ENCODE peak calls at places on chromosomes 5 and 9, in nine cellular contexts. One of them, this sample, is unnamed.

GRCh38 chr9:70589571-70590263 is 175.3 kb upstream of the KLF9 start:
- DNase-seq in caudate nucleus: no peak
- DNase-seq in psoas muscle: peak; percentile 51
- DNase-seq in effector memory CD4-positive, alpha-beta T cell: no peak
- DNase-seq in substantia nigra: no peak
- DNase-seq in keratinocyte: no peak
- DNase-seq in A549: no peak
- DNase-seq in transverse colon: no peak
- DNase-seq in CD4-positive, alpha-beta T cell: no peak
- DNase-seq in this sample: no peak

GRCh38 chr5:28369418-28369817 is 1331.0 kb upstream of the CDH9 start:
- DNase-seq in substantia nigra: no peak
- DNase-seq in psoas muscle: no peak
- DNase-seq in keratinocyte: no peak
- DNase-seq in transverse colon: no peak
- DNase-seq in caudate nucleus: no peak
- DNase-seq in A549: no peak
- DNase-seq in effector memory CD4-positive, alpha-beta T cell: no peak
- DNase-seq in CD4-positive, alpha-beta T cell: no peak
- DNase-seq in this sample: no peak

GRCh38 chr5:9947231-9947693 is 302.4 kb downstream of the ATPSCKMT start:
- DNase-seq in keratinocyte: no peak
- DNase-seq in caudate nucleus: no peak
- DNase-seq in transverse colon: no peak
- DNase-seq in CD4-positive, alpha-beta T cell: no peak
- DNase-seq in psoas muscle: no peak
- DNase-seq in substantia nigra: no peak
- DNase-seq in effector memory CD4-positive, alpha-beta T cell: no peak
- DNase-seq in A549: no peak
- DNase-seq in this sample: no peak

GRCh38 chr9:72828281-72828731 is 124.5 kb downstream of the ALDH1A1 start:
- DNase-seq in substantia nigra: no peak
- DNase-seq in CD4-positive, alpha-beta T cell: no peak
- DNase-seq in keratinocyte: peak; percentile 44
- DNase-seq in transverse colon: no peak
- DNase-seq in psoas muscle: no peak
- DNase-seq in effector memory CD4-positive, alpha-beta T cell: no peak
- DNase-seq in caudate nucleus: no peak
- DNase-seq in A549: peak; percentile 44
- DNase-seq in this sample: no peak

GRCh38 chr5:145010834-145011233 is 824.3 kb downstream of the PRELID2 start:
- DNase-seq in substantia nigra: no peak
- DNase-seq in caudate nucleus: no peak
- DNase-seq in CD4-positive, alpha-beta T cell: no peak
- DNase-seq in transverse colon: no peak
- DNase-seq in keratinocyte: no peak
- DNase-seq in A549: no peak
- DNase-seq in effector memory CD4-positive, alpha-beta T cell: no peak
- DNase-seq in psoas muscle: no peak
- DNase-seq in this sample: no peak

GRCh38 chr5:1291611-1292080 is 3.2 kb downstream of the TERT start:
- DNase-seq in effector memory CD4-positive, alpha-beta T cell: no peak
- DNase-seq in substantia nigra: no peak
- DNase-seq in caudate nucleus: no peak
- DNase-seq in transverse colon: peak; percentile 57
- DNase-seq in CD4-positive, alpha-beta T cell: no peak
- DNase-seq in keratinocyte: no peak
- DNase-seq in A549: no peak
- DNase-seq in psoas muscle: no peak
- DNase-seq in this sample: no peak

GRCh38 chr9:131810351-131811170 is 70.7 kb upstream of the RAPGEF1 start:
- DNase-seq in keratinocyte: no peak
- DNase-seq in CD4-positive, alpha-beta T cell: no peak
- DNase-seq in psoas muscle: no peak
- DNase-seq in substantia nigra: no peak
- DNase-seq in transverse colon: no peak
- DNase-seq in A549: peak; percentile 31
- DNase-seq in caudate nucleus: no peak
- DNase-seq in effector memory CD4-positive, alpha-beta T cell: no peak
- DNase-seq in this sample: no peak

GRCh38 chr9:86706391-86706790 is 240.9 kb downstream of the GAS1 start:
- DNase-seq in effector memory CD4-positive, alpha-beta T cell: no peak
- DNase-seq in psoas muscle: no peak
- DNase-seq in transverse colon: no peak
- DNase-seq in caudate nucleus: no peak
- DNase-seq in keratinocyte: no peak
- DNase-seq in A549: no peak
- DNase-seq in CD4-positive, alpha-beta T cell: no peak
- DNase-seq in substantia nigra: no peak
- DNase-seq in this sample: no peak

GRCh38 chr9:75891277-75892167 is 1.0 kb downstream of the PCSK5 start:
- DNase-seq in A549: peak; percentile 26
- DNase-seq in substantia nigra: peak; percentile 59
- DNase-seq in effector memory CD4-positive, alpha-beta T cell: no peak
- DNase-seq in CD4-positive, alpha-beta T cell: peak; percentile 35
- DNase-seq in psoas muscle: peak; percentile 39
- DNase-seq in transverse colon: peak; percentile 55
- DNase-seq in caudate nucleus: peak; percentile 43
- DNase-seq in keratinocyte: no peak
- DNase-seq in this sample: peak; percentile 54

GRCh38 chr5:158410976-158411375 is 552.0 kb upstream of the CLINT1 start:
- DNase-seq in transverse colon: no peak
- DNase-seq in effector memory CD4-positive, alpha-beta T cell: no peak
- DNase-seq in caudate nucleus: no peak
- DNase-seq in psoas muscle: no peak
- DNase-seq in A549: no peak
- DNase-seq in keratinocyte: no peak
- DNase-seq in CD4-positive, alpha-beta T cell: no peak
- DNase-seq in substantia nigra: no peak
- DNase-seq in this sample: no peak

DNA sequence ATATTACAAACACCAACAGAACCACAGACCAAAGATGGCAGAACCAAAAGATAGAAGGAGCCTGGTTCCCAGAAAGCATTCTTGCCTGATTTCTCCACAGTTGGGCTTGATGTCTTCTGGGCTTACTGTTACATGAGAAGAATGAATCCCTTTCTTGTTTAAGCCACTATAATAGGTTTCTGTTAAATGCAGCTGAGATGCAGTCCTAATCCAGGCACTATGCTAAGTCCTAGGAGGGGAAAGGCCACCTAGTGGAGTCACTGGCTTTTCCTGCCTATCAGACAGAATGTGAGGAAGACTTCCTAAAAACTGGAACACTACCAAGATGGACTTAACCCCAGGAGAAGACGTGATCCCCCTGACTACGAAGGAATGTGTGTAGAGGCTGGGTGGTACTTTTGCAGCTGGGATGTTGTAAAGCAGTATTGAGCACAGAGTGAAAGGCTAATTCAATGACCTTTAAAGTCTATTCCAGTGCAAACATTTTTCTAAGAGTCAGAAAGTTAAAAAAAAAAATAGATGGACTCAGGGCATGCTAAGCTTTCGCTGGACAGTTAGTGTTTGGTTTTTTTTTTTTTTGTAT is 34.3 kb upstream of the FSD1L start:
- DNase-seq in transverse colon: peak; percentile 23
- DNase-seq in caudate nucleus: no peak
- DNase-seq in psoas muscle: no peak
- DNase-seq in substantia nigra: no peak
- DNase-seq in A549: peak; percentile 29
- DNase-seq in CD4-positive, alpha-beta T cell: no peak
- DNase-seq in effector memory CD4-positive, alpha-beta T cell: no peak
- DNase-seq in keratinocyte: no peak
- DNase-seq in this sample: no peak
- H3K27ac ChIP-seq in transverse colon: no peak overlapping the region
- H3K27ac ChIP-seq in caudate nucleus: peak overlapping the region; percentile 54
- H3K27ac ChIP-seq in psoas muscle: no peak overlapping the region
- H3K27ac ChIP-seq in substantia nigra: peak overlapping the region; percentile 44
- H3K27ac ChIP-seq in A549: peak overlapping the region; percentile 15
- H3K27ac ChIP-seq in CD4-positive, alpha-beta T cell: no peak overlapping the region
- H3K27ac ChIP-seq in effector memory CD4-positive, alpha-beta T cell: no peak overlapping the region
- H3K27ac ChIP-seq in keratinocyte: no peak overlapping the region
- H3K27ac ChIP-seq in this sample: no peak overlapping the region

GRCh38 chr9:115136379-115136778 is 18.4 kb upstream of the TNC start:
- DNase-seq in psoas muscle: no peak
- DNase-seq in effector memory CD4-positive, alpha-beta T cell: no peak
- DNase-seq in CD4-positive, alpha-beta T cell: no peak
- DNase-seq in keratinocyte: no peak
- DNase-seq in transverse colon: no peak
- DNase-seq in A549: no peak
- DNase-seq in substantia nigra: no peak
- DNase-seq in caudate nucleus: no peak
- DNase-seq in this sample: no peak
- H3K27ac ChIP-seq in psoas muscle: no peak overlapping the region
- H3K27ac ChIP-seq in effector memory CD4-positive, alpha-beta T cell: no peak overlapping the region
- H3K27ac ChIP-seq in CD4-positive, alpha-beta T cell: no peak overlapping the region
- H3K27ac ChIP-seq in keratinocyte: no peak overlapping the region
- H3K27ac ChIP-seq in transverse colon: no peak overlapping the region
- H3K27ac ChIP-seq in A549: no peak overlapping the region
- H3K27ac ChIP-seq in substantia nigra: no peak overlapping the region
- H3K27ac ChIP-seq in caudate nucleus: no peak overlapping the region
- H3K27ac ChIP-seq in this sample: no peak overlapping the region

GRCh38 chr5:142592365-142592764 is 93.5 kb downstream of the FGF1 start:
- DNase-seq in effector memory CD4-positive, alpha-beta T cell: no peak
- DNase-seq in CD4-positive, alpha-beta T cell: no peak
- DNase-seq in caudate nucleus: no peak
- DNase-seq in keratinocyte: no peak
- DNase-seq in transverse colon: no peak
- DNase-seq in substantia nigra: no peak
- DNase-seq in psoas muscle: no peak
- DNase-seq in A549: no peak
- DNase-seq in this sample: no peak

GRCh38 chr5:142585451-142585850 is 100.4 kb downstream of the FGF1 start:
- DNase-seq in keratinocyte: no peak
- DNase-seq in psoas muscle: no peak
- DNase-seq in A549: no peak
- DNase-seq in effector memory CD4-positive, alpha-beta T cell: no peak
- DNase-seq in substantia nigra: no peak
- DNase-seq in transverse colon: no peak
- DNase-seq in caudate nucleus: no peak
- DNase-seq in CD4-positive, alpha-beta T cell: no peak
- DNase-seq in this sample: no peak

GRCh38 chr5:142587354-142587965 is 98.4 kb downstream of the FGF1 start:
- DNase-seq in substantia nigra: no peak
- DNase-seq in psoas muscle: no peak
- DNase-seq in A549: peak; percentile 22
- DNase-seq in keratinocyte: no peak
- DNase-seq in effector memory CD4-positive, alpha-beta T cell: no peak
- DNase-seq in caudate nucleus: no peak
- DNase-seq in transverse colon: no peak
- DNase-seq in CD4-positive, alpha-beta T cell: no peak
- DNase-seq in this sample: no peak

GRCh38 chr5:142586552-142586951 is 99.3 kb downstream of the FGF1 start:
- DNase-seq in substantia nigra: no peak
- DNase-seq in effector memory CD4-positive, alpha-beta T cell: no peak
- DNase-seq in A549: no peak
- DNase-seq in keratinocyte: no peak
- DNase-seq in caudate nucleus: no peak
- DNase-seq in transverse colon: no peak
- DNase-seq in psoas muscle: no peak
- DNase-seq in CD4-positive, alpha-beta T cell: no peak
- DNase-seq in this sample: no peak

DNA sequence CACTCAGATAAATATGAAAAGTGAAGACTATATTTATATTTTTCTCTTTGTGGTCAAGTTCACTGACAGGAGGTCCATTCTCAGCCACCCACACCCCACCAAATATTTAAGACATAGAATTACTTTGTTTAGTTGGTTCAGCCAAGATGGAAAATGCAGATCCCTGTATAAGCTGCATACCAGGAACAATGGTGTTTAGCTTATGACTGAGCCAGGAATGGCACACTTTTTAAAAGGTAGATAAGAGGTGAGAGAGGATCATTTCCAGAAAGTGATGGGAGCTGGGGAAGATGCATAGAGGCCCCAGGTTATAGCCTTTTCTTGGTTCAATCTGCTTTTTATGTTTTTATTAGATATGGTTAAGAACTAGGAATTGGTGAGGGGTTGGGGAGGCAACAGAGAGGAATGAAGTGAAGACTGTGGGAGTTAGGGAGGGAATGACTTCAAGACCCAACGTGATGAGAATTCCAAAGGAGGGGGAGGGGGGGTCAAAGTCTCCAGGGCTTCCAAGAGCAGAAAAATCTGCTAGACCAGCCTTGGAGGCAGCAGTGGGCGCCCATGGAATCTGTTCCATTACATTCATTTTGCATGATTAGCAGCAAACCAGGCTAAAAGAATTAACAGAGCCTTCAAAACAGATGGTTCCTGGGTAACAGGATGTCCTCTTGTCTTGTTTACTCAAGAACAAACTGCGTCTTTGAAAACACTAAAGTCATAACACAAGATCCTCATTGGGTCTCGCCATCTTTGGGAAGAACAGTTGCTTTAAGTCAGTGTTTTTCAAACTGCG is 95.2 kb downstream of the FGF1 start:
- DNase-seq in A549: no peak
- DNase-seq in substantia nigra: no peak
- DNase-seq in transverse colon: no peak
- DNase-seq in effector memory CD4-positive, alpha-beta T cell: no peak
- DNase-seq in CD4-positive, alpha-beta T cell: no peak
- DNase-seq in psoas muscle: no peak
- DNase-seq in caudate nucleus: no peak
- DNase-seq in keratinocyte: no peak
- DNase-seq in this sample: no peak
- H3K27ac ChIP-seq in A549: no peak overlapping the region
- H3K27ac ChIP-seq in substantia nigra: no peak overlapping the region
- H3K27ac ChIP-seq in transverse colon: peak overlapping the region; percentile 49
- H3K27ac ChIP-seq in effector memory CD4-positive, alpha-beta T cell: no peak overlapping the region
- H3K27ac ChIP-seq in CD4-positive, alpha-beta T cell: no peak overlapping the region
- H3K27ac ChIP-seq in psoas muscle: no peak overlapping the region
- H3K27ac ChIP-seq in caudate nucleus: no peak overlapping the region
- H3K27ac ChIP-seq in keratinocyte: no peak overlapping the region
- H3K27ac ChIP-seq in this sample: no peak overlapping the region

GRCh38 chr9:121197135-121197534 is 4.5 kb downstream of the RAB14 start:
- DNase-seq in effector memory CD4-positive, alpha-beta T cell: no peak
- DNase-seq in keratinocyte: no peak
- DNase-seq in caudate nucleus: no peak
- DNase-seq in substantia nigra: no peak
- DNase-seq in transverse colon: no peak
- DNase-seq in A549: peak; percentile 21
- DNase-seq in CD4-positive, alpha-beta T cell: no peak
- DNase-seq in psoas muscle: no peak
- DNase-seq in this sample: no peak

GRCh38 chr9:121196389-121196788 is 5.3 kb downstream of the RAB14 start:
- DNase-seq in keratinocyte: no peak
- DNase-seq in psoas muscle: no peak
- DNase-seq in caudate nucleus: no peak
- DNase-seq in effector memory CD4-positive, alpha-beta T cell: no peak
- DNase-seq in transverse colon: no peak
- DNase-seq in CD4-positive, alpha-beta T cell: no peak
- DNase-seq in A549: no peak
- DNase-seq in substantia nigra: no peak
- DNase-seq in this sample: no peak

GRCh38 chr9:121192518-121192917 is 9.2 kb downstream of the RAB14 start:
- DNase-seq in CD4-positive, alpha-beta T cell: no peak
- DNase-seq in transverse colon: no peak
- DNase-seq in psoas muscle: no peak
- DNase-seq in caudate nucleus: no peak
- DNase-seq in A549: no peak
- DNase-seq in keratinocyte: no peak
- DNase-seq in effector memory CD4-positive, alpha-beta T cell: no peak
- DNase-seq in substantia nigra: no peak
- DNase-seq in this sample: no peak

GRCh38 chr9:121192959-121193645 is 8.6 kb downstream of the RAB14 start:
- DNase-seq in caudate nucleus: no peak
- DNase-seq in transverse colon: no peak
- DNase-seq in psoas muscle: no peak
- DNase-seq in substantia nigra: no peak
- DNase-seq in effector memory CD4-positive, alpha-beta T cell: no peak
- DNase-seq in keratinocyte: no peak
- DNase-seq in A549: no peak
- DNase-seq in CD4-positive, alpha-beta T cell: no peak
- DNase-seq in this sample: no peak

GRCh38 chr9:121194730-121195129 is 6.9 kb downstream of the RAB14 start:
- DNase-seq in caudate nucleus: no peak
- DNase-seq in substantia nigra: no peak
- DNase-seq in effector memory CD4-positive, alpha-beta T cell: no peak
- DNase-seq in psoas muscle: no peak
- DNase-seq in A549: no peak
- DNase-seq in transverse colon: no peak
- DNase-seq in keratinocyte: peak; percentile 33
- DNase-seq in CD4-positive, alpha-beta T cell: no peak
- DNase-seq in this sample: no peak
- H3K27ac ChIP-seq in caudate nucleus: no peak overlapping the region
- H3K27ac ChIP-seq in substantia nigra: no peak overlapping the region
- H3K27ac ChIP-seq in effector memory CD4-positive, alpha-beta T cell: no peak overlapping the region
- H3K27ac ChIP-seq in psoas muscle: no peak overlapping the region
- H3K27ac ChIP-seq in A549: no peak overlapping the region
- H3K27ac ChIP-seq in transverse colon: no peak overlapping the region
- H3K27ac ChIP-seq in keratinocyte: peak overlapping the region; percentile 92
- H3K27ac ChIP-seq in CD4-positive, alpha-beta T cell: no peak overlapping the region
- H3K27ac ChIP-seq in this sample: no peak overlapping the region